ENCODE peak calls at places on chromosomes 16 and 17, in six cellular contexts. U is hippocampal formation; O is CD8-positive, alpha-beta T cell; B is HT-29; C is NCI-H1105; K is tibial artery. W is an unnamed sample.

GRCh38 chr16:56332464-56333079 is 92.8 kb downstream of the AMFR start:
- DNase-seq in B (peak), U (peak), K (peak), O (no peak), C (no peak), W (no peak)

GRCh38 chr16:84829168-84829965 is 9.6 kb downstream of the CRISPLD2 start:
- DNase-seq in U (no peak), C (no peak), K (peak), O (no peak), B (no peak), W (no peak)

GRCh38 chr16:75624921-75625334 is 1.8 kb upstream of the ADAT1 start:
- DNase-seq in K (no peak), B (peak), U (no peak), C (no peak), O (no peak), W (no peak)

GRCh38 chr16:75555213-75555706 is 792 bp downstream of the TMEM231 start:
- DNase-seq in U (peak), O (no peak), B (peak), K (peak), C (peak), W (no peak)

GRCh38 chr16:50025544-50025931 is 513 bp downstream of the CNEP1R1 start:
- DNase-seq in C (peak), K (no peak), B (peak), U (no peak), O (peak), W (no peak)

GRCh38 chr16:75222271-75222783 is 3.5 kb downstream of the CTRB1 start:
- DNase-seq in O (no peak), U (no peak), B (no peak), C (no peak), K (no peak), W (no peak)

GRCh38 chr17:44010966-44011647 is 3.7 kb downstream of the TMEM101 start:
- DNase-seq in K (no peak), C (no peak), O (no peak), U (no peak), B (no peak), W (no peak)

GRCh38 chr16:10776280-10776679 is 32.6 kb downstream of the NUBP1 start:
- DNase-seq in K (no peak), O (no peak), B (no peak), C (no peak), U (no peak), W (peak)

GRCh38 chr17:76074390-76075363 is at the start of gene GALR2:
- DNase-seq in B (no peak), O (no peak), C (no peak), U (no peak), K (no peak), W (no peak)

GRCh38 chr16:2190002-2190658 is 6.3 kb downstream of the CASKIN1 start:
- DNase-seq in O (no peak), U (no peak), K (no peak), C (no peak), B (no peak), W (no peak)

GRCh38 chr17:76793775-76794174 is 55.9 kb downstream of the MFSD11 start:
- DNase-seq in K (no peak), C (no peak), U (no peak), O (no peak), B (peak), W (no peak)

GRCh38 chr17:74780443-74781238 is 4.5 kb upstream of the NAT9 start:
- DNase-seq in K (no peak), B (peak), C (no peak), U (peak), O (no peak), W (no peak)

GRCh38 chr16:66020642-66021041 is 345.8 kb upstream of the CDH5 start:
- DNase-seq in C (no peak), B (no peak), U (no peak), O (no peak), K (no peak), W (no peak)

GRCh38 chr17:63442549-63443035 is 3.5 kb downstream of the CYB561 start:
- DNase-seq in K (no peak), U (no peak), B (no peak), C (no peak), O (no peak), W (no peak)

GRCh38 chr17:17723354-17724261 is 42.4 kb downstream of the RAI1 start:
- DNase-seq in U (no peak), B (no peak), O (no peak), C (no peak), K (no peak), W (no peak)

GRCh38 chr16:67707210-67707609 is 11.9 kb downstream of the GFOD2 start:
- DNase-seq in K (no peak), U (no peak), O (no peak), C (no peak), B (no peak), W (no peak)

GRCh38 chr17:63446218-63446980 is at the start of gene CYB561:
- DNase-seq in K (peak), B (peak), O (peak), C (peak), U (peak), W (peak)

GRCh38 chr17:41642252-41643156 is 18.1 kb upstream of the KRT17 start:
- DNase-seq in K (no peak), B (no peak), C (no peak), U (no peak), O (no peak), W (no peak)

GRCh38 chr17:82237083-82237745 is 8.4 kb downstream of the SLC16A3 start:
- DNase-seq in O (no peak), B (no peak), K (no peak), U (no peak), C (no peak), W (no peak)

GRCh38 chr16:11474617-11475291 is 112.0 kb downstream of the LITAF start:
- DNase-seq in O (no peak), U (no peak), C (no peak), B (peak), K (no peak), W (no peak)

GRCh38 chr17:17243163-17243562 is 6.2 kb upstream of the FLCN start:
- DNase-seq in K (no peak), U (no peak), B (no peak), C (no peak), O (no peak), W (no peak)

GRCh38 chr16:67101683-67102082 is 8.1 kb upstream of the PHAF1 start:
- DNase-seq in K (no peak), B (no peak), C (no peak), O (no peak), U (no peak), W (no peak)

GRCh38 chr16:55949518-55949917 is 74.3 kb upstream of the CES5A start:
- DNase-seq in O (no peak), C (no peak), U (no peak), K (no peak), B (no peak), W (no peak)

GRCh38 chr16:3022208-3022696 is 1.5 kb downstream of the HCFC1R1 start:
- DNase-seq in O (peak), C (no peak), K (peak), B (peak), U (no peak), W (peak)

GRCh38 chr16:70730944-70731343 is 45.1 kb upstream of the MTSS2 start:
- DNase-seq in O (no peak), K (no peak), C (no peak), U (no peak), B (no peak), W (no peak)

GRCh38 chr16:54086791-54087190 is 199.8 kb downstream of the IRX3 start:
- DNase-seq in C (no peak), B (no peak), O (no peak), K (no peak), U (no peak), W (no peak)

GRCh38 chr17:39926135-39926587 is 1.2 kb downstream of the ORMDL3 start:
- DNase-seq in K (no peak), C (no peak), U (no peak), O (no peak), B (no peak), W (no peak)

GRCh38 chr17:55314784-55315491 is 50.2 kb downstream of the HLF start:
- DNase-seq in B (no peak), C (no peak), K (no peak), U (no peak), O (no peak), W (peak)

GRCh38 chr17:44384823-44385286 is 4.6 kb downstream of the ITGA2B start:
- DNase-seq in K (no peak), B (no peak), O (no peak), U (no peak), C (no peak), W (no peak)

GRCh38 chr16:31148281-31148728 is 1.6 kb downstream of the PRSS36 start:
- DNase-seq in C (no peak), O (no peak), K (no peak), B (no peak), U (no peak), W (no peak)

GRCh38 chr16:89188064-89188441 is 12.3 kb downstream of the SLC22A31 start:
- DNase-seq in C (no peak), O (no peak), U (no peak), B (no peak), K (no peak), W (no peak)

GRCh38 chr16:47578573-47578972 is 117.4 kb downstream of the PHKB start:
- DNase-seq in C (no peak), U (no peak), O (no peak), B (no peak), K (no peak), W (no peak)

GRCh38 chr17:50798424-50799344 is 31.4 kb upstream of the ANKRD40CL start:
- DNase-seq in U (no peak), O (no peak), K (no peak), B (no peak), C (no peak), W (no peak)

GRCh38 chr17:70037498-70037897 is 37.5 kb upstream of the KCNJ16 start:
- DNase-seq in B (no peak), O (no peak), K (no peak), C (no peak), U (no peak), W (no peak)

GRCh38 chr17:3771140-3771539 is 29.8 kb downstream of the ITGAE start:
- DNase-seq in K (no peak), O (no peak), B (no peak), U (no peak), C (no peak), W (no peak)

GRCh38 chr17:81412490-81413093 is 17.3 kb downstream of the BAHCC1 start:
- DNase-seq in U (no peak), C (no peak), B (no peak), K (no peak), O (peak), W (peak)

GRCh38 chr17:4706121-4706520 is 2.2 kb upstream of the PELP1 start:
- DNase-seq in K (no peak), U (no peak), B (no peak), O (no peak), C (no peak), W (no peak)

GRCh38 chr16:919658-920631 is 50.8 kb downstream of the LMF1 start:
- DNase-seq in O (no peak), B (no peak), C (no peak), K (peak), U (no peak), W (no peak)

GRCh38 chr17:21823643-21824042 is 131.3 kb downstream of the KCNJ18 start:
- DNase-seq in K (no peak), U (no peak), O (no peak), C (no peak), B (no peak), W (no peak)

W was measured in activated T-helper 1 cell treated with anti-CD3 and anti-CD28 coated beads, Interleukin-12 subunit alpha, Interleukin-12 subunit beta, Interleukin-2, Interleukin-4 antibody, amounts not matched to agents 30 ng/mL and 10 ng/mL and 1 ng/mL, durations not matched to agents 14 hours and 24 hours and 36 hours.